ENCODE peak calls at places on chromosomes 4 and X, in five cellular contexts. One of them, this sample, is unnamed.

GRCh38 chrX:46374371-46374770 is 170.8 kb downstream of the ZNF674 start:
- DNase-seq in lower lobe of right lung: no peak
- DNase-seq in stomach: no peak
- DNase-seq in fibroblast of mammary gland: no peak
- DNase-seq in suprapubic skin: no peak
- DNase-seq in this sample: no peak

GRCh38 chrX:51891821-51892551 is 1.4 kb upstream of the MAGED1 start:
- DNase-seq in lower lobe of right lung: no peak
- DNase-seq in stomach: no peak
- DNase-seq in fibroblast of mammary gland: peak
- DNase-seq in suprapubic skin: no peak
- DNase-seq in this sample: no peak

GRCh38 chr4:182880387-182881356 is 36.5 kb downstream of the DCTD start:
- DNase-seq in lower lobe of right lung: no peak
- DNase-seq in stomach: peak
- DNase-seq in fibroblast of mammary gland: peak
- DNase-seq in suprapubic skin: no peak
- DNase-seq in this sample: peak

GRCh38 chrX:118205996-118206395 is 89.4 kb upstream of the KLHL13 start:
- DNase-seq in lower lobe of right lung: no peak
- DNase-seq in stomach: no peak
- DNase-seq in fibroblast of mammary gland: no peak
- DNase-seq in suprapubic skin: no peak
- DNase-seq in this sample: no peak

GRCh38 chr4:7526929-7527535 is 92.3 kb upstream of the PSAPL1 start:
- DNase-seq in lower lobe of right lung: no peak
- DNase-seq in stomach: no peak
- DNase-seq in fibroblast of mammary gland: no peak
- DNase-seq in suprapubic skin: no peak
- DNase-seq in this sample: no peak

GRCh38 chr4:87109945-87110344 is 110.5 kb downstream of the KLHL8 start:
- DNase-seq in lower lobe of right lung: no peak
- DNase-seq in stomach: no peak
- DNase-seq in fibroblast of mammary gland: no peak
- DNase-seq in suprapubic skin: no peak
- DNase-seq in this sample: no peak

GRCh38 chr4:8198206-8198905 is 734 bp upstream of the SH3TC1 start:
- DNase-seq in lower lobe of right lung: peak
- DNase-seq in stomach: peak
- DNase-seq in fibroblast of mammary gland: no peak
- DNase-seq in suprapubic skin: no peak
- DNase-seq in this sample: peak

GRCh38 chrX:22202251-22202650 is 70.5 kb upstream of the CBLL2 start:
- DNase-seq in lower lobe of right lung: no peak
- DNase-seq in stomach: no peak
- DNase-seq in fibroblast of mammary gland: no peak
- DNase-seq in suprapubic skin: no peak
- DNase-seq in this sample: no peak

GRCh38 chrX:84108589-84108988 is 79.4 kb downstream of the RPS6KA6 start:
- DNase-seq in lower lobe of right lung: no peak
- DNase-seq in stomach: no peak
- DNase-seq in fibroblast of mammary gland: no peak
- DNase-seq in suprapubic skin: no peak
- DNase-seq in this sample: no peak

GRCh38 chr4:170025523-170026252 is 507 bp downstream of the MFAP3L start:
- DNase-seq in lower lobe of right lung: peak
- DNase-seq in stomach: no peak
- DNase-seq in fibroblast of mammary gland: peak
- DNase-seq in suprapubic skin: no peak
- DNase-seq in this sample: no peak

GRCh38 chr4:8737601-8738279 is 133.9 kb downstream of the HMX1 start:
- DNase-seq in lower lobe of right lung: no peak
- DNase-seq in stomach: no peak
- DNase-seq in fibroblast of mammary gland: no peak
- DNase-seq in suprapubic skin: peak
- DNase-seq in this sample: no peak

GRCh38 chr4:37827030-37827705 is 682 bp downstream of the PGM2 start:
- DNase-seq in lower lobe of right lung: no peak
- DNase-seq in stomach: peak
- DNase-seq in fibroblast of mammary gland: peak
- DNase-seq in suprapubic skin: peak
- DNase-seq in this sample: peak

GRCh38 chr4:20391224-20391623 is 139.5 kb downstream of the SLIT2 start:
- DNase-seq in lower lobe of right lung: no peak
- DNase-seq in stomach: no peak
- DNase-seq in fibroblast of mammary gland: peak
- DNase-seq in suprapubic skin: no peak
- DNase-seq in this sample: no peak

GRCh38 chrX:13487731-13488505 is 81.5 kb upstream of the EGFL6 start:
- DNase-seq in lower lobe of right lung: no peak
- DNase-seq in stomach: peak
- DNase-seq in fibroblast of mammary gland: peak
- DNase-seq in suprapubic skin: no peak
- DNase-seq in this sample: peak

GRCh38 chr4:127313767-127314166 is 319.0 kb upstream of the INTU start:
- DNase-seq in lower lobe of right lung: no peak
- DNase-seq in stomach: no peak
- DNase-seq in fibroblast of mammary gland: no peak
- DNase-seq in suprapubic skin: no peak
- DNase-seq in this sample: no peak

GRCh38 chrX:25034889-25035288 is 19.1 kb upstream of the ARX start:
- DNase-seq in lower lobe of right lung: no peak
- DNase-seq in stomach: no peak
- DNase-seq in fibroblast of mammary gland: peak
- DNase-seq in suprapubic skin: no peak
- DNase-seq in this sample: peak

GRCh38 chr4:41366911-41367517 is 110.3 kb downstream of the UCHL1 start:
- DNase-seq in lower lobe of right lung: no peak
- DNase-seq in stomach: no peak
- DNase-seq in fibroblast of mammary gland: no peak
- DNase-seq in suprapubic skin: no peak
- DNase-seq in this sample: peak

GRCh38 chr4:4443821-4444220 is 56.9 kb downstream of the NSG1 start:
- DNase-seq in lower lobe of right lung: no peak
- DNase-seq in stomach: no peak
- DNase-seq in fibroblast of mammary gland: peak
- DNase-seq in suprapubic skin: no peak
- DNase-seq in this sample: peak

GRCh38 chr4:159137176-159137575 is 34.3 kb downstream of the RAPGEF2 start:
- DNase-seq in lower lobe of right lung: no peak
- DNase-seq in stomach: no peak
- DNase-seq in fibroblast of mammary gland: no peak
- DNase-seq in suprapubic skin: no peak
- DNase-seq in this sample: no peak

GRCh38 chr4:36128689-36129088 is 115.6 kb downstream of the ARAP2 start:
- DNase-seq in lower lobe of right lung: no peak
- DNase-seq in stomach: no peak
- DNase-seq in fibroblast of mammary gland: peak
- DNase-seq in suprapubic skin: no peak
- DNase-seq in this sample: peak

GRCh38 chrX:119529355-119530276 is 35.6 kb downstream of the STEEP1 start:
- DNase-seq in lower lobe of right lung: no peak
- DNase-seq in stomach: no peak
- DNase-seq in fibroblast of mammary gland: no peak
- DNase-seq in suprapubic skin: no peak
- DNase-seq in this sample: no peak

GRCh38 chr4:125677665-125678307 is 363.0 kb downstream of the FAT4 start:
- DNase-seq in lower lobe of right lung: no peak
- DNase-seq in stomach: no peak
- DNase-seq in fibroblast of mammary gland: no peak
- DNase-seq in suprapubic skin: no peak
- DNase-seq in this sample: no peak

GRCh38 chr4:21304061-21304541 is 603.8 kb downstream of the PACRGL start:
- DNase-seq in lower lobe of right lung: peak
- DNase-seq in stomach: peak
- DNase-seq in fibroblast of mammary gland: no peak
- DNase-seq in suprapubic skin: no peak
- DNase-seq in this sample: no peak

GRCh38 chrX:134026732-134027311 is 41.4 kb upstream of the GPC3 start:
- DNase-seq in lower lobe of right lung: no peak
- DNase-seq in stomach: peak
- DNase-seq in fibroblast of mammary gland: peak
- DNase-seq in suprapubic skin: peak
- DNase-seq in this sample: peak

GRCh38 chrX:51332188-51332942 is at the start of gene NUDT10:
- DNase-seq in lower lobe of right lung: peak
- DNase-seq in stomach: no peak
- DNase-seq in fibroblast of mammary gland: peak
- DNase-seq in suprapubic skin: no peak
- DNase-seq in this sample: no peak

GRCh38 chr4:72394264-72394663 is 174.8 kb downstream of the ADAMTS3 start:
- DNase-seq in lower lobe of right lung: no peak
- DNase-seq in stomach: no peak
- DNase-seq in fibroblast of mammary gland: peak
- DNase-seq in suprapubic skin: no peak
- DNase-seq in this sample: peak

GRCh38 chrX:41758391-41758790 is 34.4 kb downstream of the GPR82 start:
- DNase-seq in lower lobe of right lung: no peak
- DNase-seq in stomach: no peak
- DNase-seq in fibroblast of mammary gland: no peak
- DNase-seq in suprapubic skin: no peak
- DNase-seq in this sample: no peak

DNA sequence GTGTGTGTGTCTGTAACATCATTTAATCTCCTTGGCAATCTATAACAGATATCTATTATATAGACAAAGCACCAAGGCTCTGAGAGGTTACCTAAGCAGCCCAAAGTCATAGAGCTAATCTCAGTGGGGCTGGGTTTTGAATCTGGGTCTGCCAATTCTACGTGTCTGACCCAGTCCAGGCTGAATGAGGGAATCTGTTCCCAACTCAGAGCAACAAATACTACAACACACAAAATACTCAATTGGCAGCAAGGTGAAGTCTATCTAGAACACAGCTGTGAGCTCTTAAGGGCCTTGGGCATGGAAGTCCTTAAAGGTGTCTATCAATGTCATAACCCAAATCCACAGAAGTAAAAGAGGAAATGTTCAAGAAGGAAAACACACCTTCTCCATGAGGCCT is 47.5 kb upstream of the NAP1L5 start:
- DNase-seq in lower lobe of right lung: no peak
- DNase-seq in stomach: no peak
- DNase-seq in fibroblast of mammary gland: no peak
- DNase-seq in suprapubic skin: no peak
- DNase-seq in this sample: no peak
- TF ChIP-seq CTCF in lower lobe of right lung: no peak
- TF ChIP-seq CTCF in stomach: no peak
- TF ChIP-seq CTCF in fibroblast of mammary gland: no peak
- TF ChIP-seq CTCF in suprapubic skin: no peak
- TF ChIP-seq CTCF in this sample: no peak

DNA sequence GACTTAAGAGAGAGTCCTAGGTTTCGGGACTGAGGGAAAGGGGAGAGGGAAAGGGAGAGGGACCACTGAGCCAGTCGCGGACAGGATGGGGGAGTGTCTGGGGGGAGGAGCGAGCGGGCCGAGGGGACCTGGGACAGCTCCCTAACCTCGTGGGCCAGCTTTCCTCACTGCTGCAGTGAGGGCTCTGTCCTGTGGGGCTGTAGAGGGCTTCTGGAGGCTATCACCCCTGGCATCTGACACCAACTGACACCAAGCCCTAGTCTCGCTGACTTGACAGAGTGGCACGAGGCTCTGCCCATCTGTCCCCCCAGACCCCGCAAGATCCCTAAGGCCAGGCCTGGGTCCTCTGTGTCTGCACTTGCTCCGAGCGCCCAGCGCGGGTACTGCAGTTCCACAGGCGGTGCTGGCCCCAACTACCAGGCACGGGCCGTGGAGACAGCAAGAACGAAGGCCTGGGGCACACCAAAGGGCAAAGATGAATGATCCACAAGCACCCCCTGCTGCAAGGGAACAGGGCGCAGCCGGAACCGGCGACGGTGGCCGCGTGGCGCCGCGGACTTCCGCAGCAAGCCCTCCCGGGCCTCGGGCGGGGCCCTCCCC is 465 bp downstream of the HAUS7 start:
- DNase-seq in lower lobe of right lung: no peak
- DNase-seq in stomach: no peak
- DNase-seq in fibroblast of mammary gland: peak
- DNase-seq in suprapubic skin: no peak
- DNase-seq in this sample: peak
- TF ChIP-seq CTCF in lower lobe of right lung: peak
- TF ChIP-seq CTCF in stomach: no peak
- TF ChIP-seq CTCF in fibroblast of mammary gland: no peak
- TF ChIP-seq CTCF in suprapubic skin: no peak
- TF ChIP-seq CTCF in this sample: peak

DNA sequence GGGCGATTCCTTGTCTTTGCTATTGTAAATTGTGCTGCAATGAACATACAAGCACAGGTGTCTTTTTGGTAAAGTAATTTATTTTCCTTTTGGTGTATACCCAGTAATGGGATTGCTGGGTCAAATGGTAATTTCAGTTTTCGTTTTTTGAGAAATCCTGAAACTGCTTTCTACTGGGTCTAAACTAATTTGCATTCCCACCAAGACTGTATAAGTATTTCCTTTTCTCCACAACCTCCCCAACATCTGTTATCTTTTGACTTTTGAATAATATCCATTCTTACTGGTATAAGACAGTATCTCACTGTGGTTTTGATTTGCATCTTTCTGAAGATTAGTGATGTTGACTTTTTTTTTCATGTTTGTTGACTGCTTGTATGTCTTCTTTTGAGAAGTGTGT is 2506.0 kb downstream of the PCDH7 start:
- DNase-seq in lower lobe of right lung: no peak
- DNase-seq in stomach: no peak
- DNase-seq in fibroblast of mammary gland: no peak
- DNase-seq in suprapubic skin: no peak
- DNase-seq in this sample: no peak
- TF ChIP-seq CTCF in lower lobe of right lung: no peak
- TF ChIP-seq CTCF in stomach: no peak
- TF ChIP-seq CTCF in fibroblast of mammary gland: no peak
- TF ChIP-seq CTCF in suprapubic skin: no peak
- TF ChIP-seq CTCF in this sample: no peak

GRCh38 chr4:1836650-1837049 is 19.3 kb downstream of the LETM1 start:
- DNase-seq in lower lobe of right lung: no peak
- DNase-seq in stomach: no peak
- DNase-seq in fibroblast of mammary gland: no peak
- DNase-seq in suprapubic skin: no peak
- DNase-seq in this sample: no peak

GRCh38 chr4:1837069-1837468 is 18.9 kb downstream of the LETM1 start:
- DNase-seq in lower lobe of right lung: no peak
- DNase-seq in stomach: no peak
- DNase-seq in fibroblast of mammary gland: no peak
- DNase-seq in suprapubic skin: no peak
- DNase-seq in this sample: no peak

GRCh38 chr4:1841201-1841885 is 14.6 kb downstream of the LETM1 start:
- DNase-seq in lower lobe of right lung: no peak
- DNase-seq in stomach: no peak
- DNase-seq in fibroblast of mammary gland: no peak
- DNase-seq in suprapubic skin: no peak
- DNase-seq in this sample: no peak

GRCh38 chr4:1841886-1842210 is 14.1 kb downstream of the LETM1 start:
- DNase-seq in lower lobe of right lung: no peak
- DNase-seq in stomach: no peak
- DNase-seq in fibroblast of mammary gland: no peak
- DNase-seq in suprapubic skin: no peak
- DNase-seq in this sample: no peak

DNA sequence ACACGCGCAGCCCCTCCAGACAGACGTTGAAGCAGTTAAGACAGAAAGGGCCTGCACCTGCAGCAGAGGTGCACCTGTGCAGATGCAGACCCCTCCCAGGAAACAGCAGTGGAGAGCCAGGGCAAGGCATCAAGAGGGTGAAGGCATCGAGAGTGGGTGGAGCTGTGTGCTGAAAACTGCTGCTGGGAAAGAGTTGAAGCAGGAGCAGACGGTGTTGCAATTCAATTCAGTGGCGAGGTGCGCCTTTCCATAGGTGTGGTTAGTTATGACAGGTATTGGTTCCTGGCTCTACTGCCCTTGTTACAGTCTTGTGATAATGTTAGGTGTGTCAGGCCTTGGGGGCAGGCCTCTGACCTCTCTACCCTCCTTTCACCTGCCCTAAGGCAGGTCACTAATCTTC is 16.6 kb downstream of the LETM1 start:
- DNase-seq in lower lobe of right lung: no peak
- DNase-seq in stomach: peak
- DNase-seq in fibroblast of mammary gland: no peak
- DNase-seq in suprapubic skin: no peak
- DNase-seq in this sample: no peak
- TF ChIP-seq CTCF in lower lobe of right lung: no peak
- TF ChIP-seq CTCF in stomach: no peak
- TF ChIP-seq CTCF in fibroblast of mammary gland: no peak
- TF ChIP-seq CTCF in suprapubic skin: no peak
- TF ChIP-seq CTCF in this sample: no peak